ENCODE peak calls at places on chromosomes 5 and 9, in seven cellular contexts. One of them, this sample, is unnamed.

GRCh38 chr9:120918931-120919638 is 7.5 kb downstream of the TRAF1 start:
- DNase-seq in left ventricle myocardium inferior: no peak
- DNase-seq in lung: no peak
- DNase-seq in effector memory CD4-positive, alpha-beta T cell: no peak
- DNase-seq in NCI-H2081: no peak
- DNase-seq in stimulated activated CD4-positive, alpha-beta T cell treated with anti-CD3 and anti-CD28 coated beads, Interleukin-2, amount 100 ng/mL, for 48 hours: no peak
- DNase-seq in stimulated activated CD8-positive, alpha-beta memory T cell treated with anti-CD3 and anti-CD28 coated beads, Interleukin-15, amount 100 ng/mL, for 1 hour: no peak
- DNase-seq in this sample: no peak

GRCh38 chr5:32710859-32711692 is at the start of gene NPR3:
- DNase-seq in left ventricle myocardium inferior: peak
- DNase-seq in lung: no peak
- DNase-seq in effector memory CD4-positive, alpha-beta T cell: no peak
- DNase-seq in NCI-H2081: no peak
- DNase-seq in stimulated activated CD4-positive, alpha-beta T cell treated with anti-CD3 and anti-CD28 coated beads, Interleukin-2, amount 100 ng/mL, for 48 hours: no peak
- DNase-seq in stimulated activated CD8-positive, alpha-beta memory T cell treated with anti-CD3 and anti-CD28 coated beads, Interleukin-15, amount 100 ng/mL, for 1 hour: no peak
- DNase-seq in this sample: no peak

GRCh38 chr9:85738509-85738908 is 3.2 kb downstream of the AGTPBP1 start:
- DNase-seq in left ventricle myocardium inferior: no peak
- DNase-seq in lung: no peak
- DNase-seq in effector memory CD4-positive, alpha-beta T cell: no peak
- DNase-seq in NCI-H2081: no peak
- DNase-seq in stimulated activated CD4-positive, alpha-beta T cell treated with anti-CD3 and anti-CD28 coated beads, Interleukin-2, amount 100 ng/mL, for 48 hours: no peak
- DNase-seq in stimulated activated CD8-positive, alpha-beta memory T cell treated with anti-CD3 and anti-CD28 coated beads, Interleukin-15, amount 100 ng/mL, for 1 hour: no peak
- DNase-seq in this sample: no peak

GRCh38 chr5:107772418-107773310 is 101.9 kb upstream of the EFNA5 start:
- DNase-seq in left ventricle myocardium inferior: peak
- DNase-seq in lung: no peak
- DNase-seq in effector memory CD4-positive, alpha-beta T cell: no peak
- DNase-seq in NCI-H2081: peak
- DNase-seq in stimulated activated CD4-positive, alpha-beta T cell treated with anti-CD3 and anti-CD28 coated beads, Interleukin-2, amount 100 ng/mL, for 48 hours: no peak
- DNase-seq in stimulated activated CD8-positive, alpha-beta memory T cell treated with anti-CD3 and anti-CD28 coated beads, Interleukin-15, amount 100 ng/mL, for 1 hour: no peak
- DNase-seq in this sample: no peak

GRCh38 chr9:76215066-76215465 is 179.2 kb downstream of the RFK start:
- DNase-seq in left ventricle myocardium inferior: no peak
- DNase-seq in lung: no peak
- DNase-seq in effector memory CD4-positive, alpha-beta T cell: no peak
- DNase-seq in NCI-H2081: no peak
- DNase-seq in stimulated activated CD4-positive, alpha-beta T cell treated with anti-CD3 and anti-CD28 coated beads, Interleukin-2, amount 100 ng/mL, for 48 hours: no peak
- DNase-seq in stimulated activated CD8-positive, alpha-beta memory T cell treated with anti-CD3 and anti-CD28 coated beads, Interleukin-15, amount 100 ng/mL, for 1 hour: no peak
- DNase-seq in this sample: no peak

GRCh38 chr5:175790796-175791195 is 80.6 kb upstream of the CPLX2 start:
- DNase-seq in left ventricle myocardium inferior: no peak
- DNase-seq in lung: no peak
- DNase-seq in effector memory CD4-positive, alpha-beta T cell: no peak
- DNase-seq in NCI-H2081: no peak
- DNase-seq in stimulated activated CD4-positive, alpha-beta T cell treated with anti-CD3 and anti-CD28 coated beads, Interleukin-2, amount 100 ng/mL, for 48 hours: no peak
- DNase-seq in stimulated activated CD8-positive, alpha-beta memory T cell treated with anti-CD3 and anti-CD28 coated beads, Interleukin-15, amount 100 ng/mL, for 1 hour: no peak
- DNase-seq in this sample: no peak

GRCh38 chr5:134432174-134432573 is 20.5 kb upstream of the CDKN2AIPNL start:
- DNase-seq in left ventricle myocardium inferior: no peak
- DNase-seq in lung: no peak
- DNase-seq in effector memory CD4-positive, alpha-beta T cell: no peak
- DNase-seq in NCI-H2081: no peak
- DNase-seq in stimulated activated CD4-positive, alpha-beta T cell treated with anti-CD3 and anti-CD28 coated beads, Interleukin-2, amount 100 ng/mL, for 48 hours: no peak
- DNase-seq in stimulated activated CD8-positive, alpha-beta memory T cell treated with anti-CD3 and anti-CD28 coated beads, Interleukin-15, amount 100 ng/mL, for 1 hour: no peak
- DNase-seq in this sample: no peak

GRCh38 chr9:124354364-124355031 is 60.7 kb downstream of the PSMB7 start:
- DNase-seq in left ventricle myocardium inferior: no peak
- DNase-seq in lung: no peak
- DNase-seq in effector memory CD4-positive, alpha-beta T cell: no peak
- DNase-seq in NCI-H2081: no peak
- DNase-seq in stimulated activated CD4-positive, alpha-beta T cell treated with anti-CD3 and anti-CD28 coated beads, Interleukin-2, amount 100 ng/mL, for 48 hours: no peak
- DNase-seq in stimulated activated CD8-positive, alpha-beta memory T cell treated with anti-CD3 and anti-CD28 coated beads, Interleukin-15, amount 100 ng/mL, for 1 hour: no peak
- DNase-seq in this sample: no peak

GRCh38 chr5:59588922-59589321 is 304.6 kb downstream of the PDE4D start:
- DNase-seq in left ventricle myocardium inferior: no peak
- DNase-seq in lung: no peak
- DNase-seq in effector memory CD4-positive, alpha-beta T cell: no peak
- DNase-seq in NCI-H2081: no peak
- DNase-seq in stimulated activated CD4-positive, alpha-beta T cell treated with anti-CD3 and anti-CD28 coated beads, Interleukin-2, amount 100 ng/mL, for 48 hours: no peak
- DNase-seq in stimulated activated CD8-positive, alpha-beta memory T cell treated with anti-CD3 and anti-CD28 coated beads, Interleukin-15, amount 100 ng/mL, for 1 hour: no peak
- DNase-seq in this sample: no peak

GRCh38 chr9:29211681-29212589 is 1638.7 kb upstream of the C9orf72 start:
- DNase-seq in left ventricle myocardium inferior: no peak
- DNase-seq in lung: peak
- DNase-seq in effector memory CD4-positive, alpha-beta T cell: no peak
- DNase-seq in NCI-H2081: peak
- DNase-seq in stimulated activated CD4-positive, alpha-beta T cell treated with anti-CD3 and anti-CD28 coated beads, Interleukin-2, amount 100 ng/mL, for 48 hours: peak
- DNase-seq in stimulated activated CD8-positive, alpha-beta memory T cell treated with anti-CD3 and anti-CD28 coated beads, Interleukin-15, amount 100 ng/mL, for 1 hour: no peak
- DNase-seq in this sample: no peak

GRCh38 chr9:34176089-34176488 is 2.8 kb upstream of the UBAP1 start:
- DNase-seq in left ventricle myocardium inferior: no peak
- DNase-seq in lung: no peak
- DNase-seq in effector memory CD4-positive, alpha-beta T cell: no peak
- DNase-seq in NCI-H2081: no peak
- DNase-seq in stimulated activated CD4-positive, alpha-beta T cell treated with anti-CD3 and anti-CD28 coated beads, Interleukin-2, amount 100 ng/mL, for 48 hours: no peak
- DNase-seq in stimulated activated CD8-positive, alpha-beta memory T cell treated with anti-CD3 and anti-CD28 coated beads, Interleukin-15, amount 100 ng/mL, for 1 hour: no peak
- DNase-seq in this sample: no peak

GRCh38 chr5:175576591-175576990 is 81.3 kb upstream of the HRH2 start:
- DNase-seq in left ventricle myocardium inferior: no peak
- DNase-seq in lung: no peak
- DNase-seq in effector memory CD4-positive, alpha-beta T cell: no peak
- DNase-seq in NCI-H2081: no peak
- DNase-seq in stimulated activated CD4-positive, alpha-beta T cell treated with anti-CD3 and anti-CD28 coated beads, Interleukin-2, amount 100 ng/mL, for 48 hours: no peak
- DNase-seq in stimulated activated CD8-positive, alpha-beta memory T cell treated with anti-CD3 and anti-CD28 coated beads, Interleukin-15, amount 100 ng/mL, for 1 hour: no peak
- DNase-seq in this sample: no peak

GRCh38 chr5:78671609-78672008 is 23.0 kb upstream of the LHFPL2 start:
- DNase-seq in left ventricle myocardium inferior: no peak
- DNase-seq in lung: no peak
- DNase-seq in effector memory CD4-positive, alpha-beta T cell: no peak
- DNase-seq in NCI-H2081: no peak
- DNase-seq in stimulated activated CD4-positive, alpha-beta T cell treated with anti-CD3 and anti-CD28 coated beads, Interleukin-2, amount 100 ng/mL, for 48 hours: no peak
- DNase-seq in stimulated activated CD8-positive, alpha-beta memory T cell treated with anti-CD3 and anti-CD28 coated beads, Interleukin-15, amount 100 ng/mL, for 1 hour: no peak
- DNase-seq in this sample: no peak

GRCh38 chr9:38350529-38350928 is 42.0 kb upstream of the ALDH1B1 start:
- DNase-seq in left ventricle myocardium inferior: no peak
- DNase-seq in lung: no peak
- DNase-seq in effector memory CD4-positive, alpha-beta T cell: no peak
- DNase-seq in NCI-H2081: no peak
- DNase-seq in stimulated activated CD4-positive, alpha-beta T cell treated with anti-CD3 and anti-CD28 coated beads, Interleukin-2, amount 100 ng/mL, for 48 hours: no peak
- DNase-seq in stimulated activated CD8-positive, alpha-beta memory T cell treated with anti-CD3 and anti-CD28 coated beads, Interleukin-15, amount 100 ng/mL, for 1 hour: no peak
- DNase-seq in this sample: no peak

GRCh38 chr9:113181165-113181564 is 30.4 kb downstream of the SLC31A2 start:
- DNase-seq in left ventricle myocardium inferior: no peak
- DNase-seq in lung: no peak
- DNase-seq in effector memory CD4-positive, alpha-beta T cell: no peak
- DNase-seq in NCI-H2081: no peak
- DNase-seq in stimulated activated CD4-positive, alpha-beta T cell treated with anti-CD3 and anti-CD28 coated beads, Interleukin-2, amount 100 ng/mL, for 48 hours: no peak
- DNase-seq in stimulated activated CD8-positive, alpha-beta memory T cell treated with anti-CD3 and anti-CD28 coated beads, Interleukin-15, amount 100 ng/mL, for 1 hour: no peak
- DNase-seq in this sample: no peak

GRCh38 chr5:84618262-84618661 is 233.6 kb upstream of the EDIL3 start:
- DNase-seq in left ventricle myocardium inferior: no peak
- DNase-seq in lung: no peak
- DNase-seq in effector memory CD4-positive, alpha-beta T cell: no peak
- DNase-seq in NCI-H2081: no peak
- DNase-seq in stimulated activated CD4-positive, alpha-beta T cell treated with anti-CD3 and anti-CD28 coated beads, Interleukin-2, amount 100 ng/mL, for 48 hours: no peak
- DNase-seq in stimulated activated CD8-positive, alpha-beta memory T cell treated with anti-CD3 and anti-CD28 coated beads, Interleukin-15, amount 100 ng/mL, for 1 hour: no peak
- DNase-seq in this sample: no peak

GRCh38 chr9:6040077-6040476 is 24.7 kb upstream of the RANBP6 start:
- DNase-seq in left ventricle myocardium inferior: no peak
- DNase-seq in lung: no peak
- DNase-seq in effector memory CD4-positive, alpha-beta T cell: no peak
- DNase-seq in NCI-H2081: no peak
- DNase-seq in stimulated activated CD4-positive, alpha-beta T cell treated with anti-CD3 and anti-CD28 coated beads, Interleukin-2, amount 100 ng/mL, for 48 hours: no peak
- DNase-seq in stimulated activated CD8-positive, alpha-beta memory T cell treated with anti-CD3 and anti-CD28 coated beads, Interleukin-15, amount 100 ng/mL, for 1 hour: no peak
- DNase-seq in this sample: no peak

GRCh38 chr5:143405063-143405746 is 1.7 kb upstream of the NR3C1 start:
- DNase-seq in left ventricle myocardium inferior: peak
- DNase-seq in lung: peak
- DNase-seq in effector memory CD4-positive, alpha-beta T cell: peak
- DNase-seq in NCI-H2081: peak
- DNase-seq in stimulated activated CD4-positive, alpha-beta T cell treated with anti-CD3 and anti-CD28 coated beads, Interleukin-2, amount 100 ng/mL, for 48 hours: peak
- DNase-seq in stimulated activated CD8-positive, alpha-beta memory T cell treated with anti-CD3 and anti-CD28 coated beads, Interleukin-15, amount 100 ng/mL, for 1 hour: peak
- DNase-seq in this sample: no peak

GRCh38 chr9:75803130-75803529 is 87.3 kb upstream of the PCSK5 start:
- DNase-seq in left ventricle myocardium inferior: no peak
- DNase-seq in lung: no peak
- DNase-seq in effector memory CD4-positive, alpha-beta T cell: no peak
- DNase-seq in NCI-H2081: no peak
- DNase-seq in stimulated activated CD4-positive, alpha-beta T cell treated with anti-CD3 and anti-CD28 coated beads, Interleukin-2, amount 100 ng/mL, for 48 hours: no peak
- DNase-seq in stimulated activated CD8-positive, alpha-beta memory T cell treated with anti-CD3 and anti-CD28 coated beads, Interleukin-15, amount 100 ng/mL, for 1 hour: no peak
- DNase-seq in this sample: no peak

GRCh38 chr5:164191240-164191639 is 685.8 kb downstream of the MAT2B start:
- DNase-seq in left ventricle myocardium inferior: peak
- DNase-seq in lung: no peak
- DNase-seq in effector memory CD4-positive, alpha-beta T cell: no peak
- DNase-seq in NCI-H2081: no peak
- DNase-seq in stimulated activated CD4-positive, alpha-beta T cell treated with anti-CD3 and anti-CD28 coated beads, Interleukin-2, amount 100 ng/mL, for 48 hours: no peak
- DNase-seq in stimulated activated CD8-positive, alpha-beta memory T cell treated with anti-CD3 and anti-CD28 coated beads, Interleukin-15, amount 100 ng/mL, for 1 hour: no peak
- DNase-seq in this sample: no peak

GRCh38 chr9:115117999-115118470 is at the start of gene TNC:
- DNase-seq in left ventricle myocardium inferior: peak
- DNase-seq in lung: peak
- DNase-seq in effector memory CD4-positive, alpha-beta T cell: no peak
- DNase-seq in NCI-H2081: peak
- DNase-seq in stimulated activated CD4-positive, alpha-beta T cell treated with anti-CD3 and anti-CD28 coated beads, Interleukin-2, amount 100 ng/mL, for 48 hours: no peak
- DNase-seq in stimulated activated CD8-positive, alpha-beta memory T cell treated with anti-CD3 and anti-CD28 coated beads, Interleukin-15, amount 100 ng/mL, for 1 hour: no peak
- DNase-seq in this sample: no peak

GRCh38 chr5:17326600-17327037 is 109.2 kb downstream of the BASP1 start:
- DNase-seq in left ventricle myocardium inferior: no peak
- DNase-seq in lung: no peak
- DNase-seq in effector memory CD4-positive, alpha-beta T cell: no peak
- DNase-seq in NCI-H2081: no peak
- DNase-seq in stimulated activated CD4-positive, alpha-beta T cell treated with anti-CD3 and anti-CD28 coated beads, Interleukin-2, amount 100 ng/mL, for 48 hours: no peak
- DNase-seq in stimulated activated CD8-positive, alpha-beta memory T cell treated with anti-CD3 and anti-CD28 coated beads, Interleukin-15, amount 100 ng/mL, for 1 hour: no peak
- DNase-seq in this sample: no peak

GRCh38 chr9:111158375-111158774 is 120.1 kb upstream of the LPAR1 start:
- DNase-seq in left ventricle myocardium inferior: no peak
- DNase-seq in lung: no peak
- DNase-seq in effector memory CD4-positive, alpha-beta T cell: no peak
- DNase-seq in NCI-H2081: no peak
- DNase-seq in stimulated activated CD4-positive, alpha-beta T cell treated with anti-CD3 and anti-CD28 coated beads, Interleukin-2, amount 100 ng/mL, for 48 hours: no peak
- DNase-seq in stimulated activated CD8-positive, alpha-beta memory T cell treated with anti-CD3 and anti-CD28 coated beads, Interleukin-15, amount 100 ng/mL, for 1 hour: no peak
- DNase-seq in this sample: no peak

GRCh38 chr5:53350408-53350807 is 130.0 kb upstream of the FST start:
- DNase-seq in left ventricle myocardium inferior: no peak
- DNase-seq in lung: no peak
- DNase-seq in effector memory CD4-positive, alpha-beta T cell: no peak
- DNase-seq in NCI-H2081: no peak
- DNase-seq in stimulated activated CD4-positive, alpha-beta T cell treated with anti-CD3 and anti-CD28 coated beads, Interleukin-2, amount 100 ng/mL, for 48 hours: no peak
- DNase-seq in stimulated activated CD8-positive, alpha-beta memory T cell treated with anti-CD3 and anti-CD28 coated beads, Interleukin-15, amount 100 ng/mL, for 1 hour: no peak
- DNase-seq in this sample: no peak

GRCh38 chr5:13659391-13659790 is 285.1 kb downstream of the DNAH5 start:
- DNase-seq in left ventricle myocardium inferior: no peak
- DNase-seq in lung: no peak
- DNase-seq in effector memory CD4-positive, alpha-beta T cell: no peak
- DNase-seq in NCI-H2081: no peak
- DNase-seq in stimulated activated CD4-positive, alpha-beta T cell treated with anti-CD3 and anti-CD28 coated beads, Interleukin-2, amount 100 ng/mL, for 48 hours: no peak
- DNase-seq in stimulated activated CD8-positive, alpha-beta memory T cell treated with anti-CD3 and anti-CD28 coated beads, Interleukin-15, amount 100 ng/mL, for 1 hour: no peak
- DNase-seq in this sample: no peak

GRCh38 chr5:53424691-53425597 is 55.5 kb upstream of the FST start:
- DNase-seq in left ventricle myocardium inferior: no peak
- DNase-seq in lung: no peak
- DNase-seq in effector memory CD4-positive, alpha-beta T cell: no peak
- DNase-seq in NCI-H2081: no peak
- DNase-seq in stimulated activated CD4-positive, alpha-beta T cell treated with anti-CD3 and anti-CD28 coated beads, Interleukin-2, amount 100 ng/mL, for 48 hours: no peak
- DNase-seq in stimulated activated CD8-positive, alpha-beta memory T cell treated with anti-CD3 and anti-CD28 coated beads, Interleukin-15, amount 100 ng/mL, for 1 hour: no peak
- DNase-seq in this sample: no peak

GRCh38 chr5:177985430-177986040 is 10.5 kb downstream of the PROP1 start:
- DNase-seq in left ventricle myocardium inferior: no peak
- DNase-seq in lung: no peak
- DNase-seq in effector memory CD4-positive, alpha-beta T cell: no peak
- DNase-seq in NCI-H2081: no peak
- DNase-seq in stimulated activated CD4-positive, alpha-beta T cell treated with anti-CD3 and anti-CD28 coated beads, Interleukin-2, amount 100 ng/mL, for 48 hours: no peak
- DNase-seq in stimulated activated CD8-positive, alpha-beta memory T cell treated with anti-CD3 and anti-CD28 coated beads, Interleukin-15, amount 100 ng/mL, for 1 hour: no peak
- DNase-seq in this sample: no peak